ENCODE peak calls at places on chromosomes 4 and X, in five cellular contexts. U is A549, R is H1, C is K562, F is HepG2. Z is an unnamed sample.

GRCh38 chr4:94766856-94767255 is 9.1 kb downstream of the BMPR1B start:
- DNase-seq in U (peak; percentile 75), R (no peak), C (no peak), F (no peak), Z (peak; percentile 60)

GRCh38 chr4:158622251-158622650 is 49.4 kb downstream of the C4orf46 start:
- DNase-seq in U (no peak), R (no peak), C (no peak), F (no peak), Z (peak; percentile 34)

GRCh38 chrX:261167-261857 is 19.9 kb upstream of the PLCXD1 start:
- DNase-seq in U (peak; percentile 82), R (no peak), C (peak; percentile 14), F (no peak), Z (peak; percentile 23)

GRCh38 chrX:70359458-70359857 is 63.7 kb upstream of the GDPD2 start:
- DNase-seq in U (no peak), R (no peak), C (no peak), F (no peak), Z (no peak)

GRCh38 chr4:71293705-71294104 is 45.1 kb upstream of the SLC4A4 start:
- DNase-seq in U (no peak), R (no peak), C (no peak), F (no peak), Z (peak; percentile 93)

GRCh38 chr4:14767142-14767541 is 235.1 kb upstream of the CPEB2 start:
- DNase-seq in U (no peak), R (no peak), C (no peak), F (no peak), Z (no peak)

GRCh38 chrX:113996781-113997180 is 587.1 kb upstream of the HTR2C start:
- DNase-seq in U (no peak), R (no peak), C (no peak), F (no peak), Z (no peak)

GRCh38 chr4:139278956-139279722 is 886 bp downstream of the MGARP start:
- DNase-seq in U (no peak), R (peak; percentile 61), C (no peak), F (no peak), Z (peak; percentile 12)

GRCh38 chr4:153555730-153556440 is 89.7 kb downstream of the TMEM131L start:
- DNase-seq in U (no peak), R (no peak), C (no peak), F (peak; percentile 48), Z (peak; percentile 84)

GRCh38 chrX:77639820-77640219 is 146.2 kb downstream of the ATRX start:
- DNase-seq in U (no peak), R (no peak), C (no peak), F (no peak), Z (no peak)

GRCh38 chrX:11567528-11568220 is 98.0 kb downstream of the ARHGAP6 start:
- DNase-seq in U (no peak), R (no peak), C (no peak), F (no peak), Z (no peak)

GRCh38 chr4:3158841-3159240 is 84.4 kb downstream of the HTT start:
- DNase-seq in U (no peak), R (no peak), C (no peak), F (no peak), Z (no peak)

GRCh38 chr4:140049924-140050681 is 103.9 kb downstream of the MAML3 start:
- DNase-seq in U (peak; percentile 86), R (peak; percentile 58), C (peak; percentile 14), F (no peak), Z (peak; percentile 48)

GRCh38 chrX:17039826-17040225 is 93.4 kb downstream of the REPS2 start:
- DNase-seq in U (no peak), R (no peak), C (no peak), F (no peak), Z (peak; percentile 18)
- TF ChIP-seq MAFK in U (no peak), R (no peak), C (no peak), F (no peak), Z (no peak)

GRCh38 chrX:42462917-42463316 is 315.0 kb downstream of the PPP1R2C start:
- DNase-seq in U (no peak), R (no peak), C (no peak), F (no peak), Z (no peak)

DNA sequence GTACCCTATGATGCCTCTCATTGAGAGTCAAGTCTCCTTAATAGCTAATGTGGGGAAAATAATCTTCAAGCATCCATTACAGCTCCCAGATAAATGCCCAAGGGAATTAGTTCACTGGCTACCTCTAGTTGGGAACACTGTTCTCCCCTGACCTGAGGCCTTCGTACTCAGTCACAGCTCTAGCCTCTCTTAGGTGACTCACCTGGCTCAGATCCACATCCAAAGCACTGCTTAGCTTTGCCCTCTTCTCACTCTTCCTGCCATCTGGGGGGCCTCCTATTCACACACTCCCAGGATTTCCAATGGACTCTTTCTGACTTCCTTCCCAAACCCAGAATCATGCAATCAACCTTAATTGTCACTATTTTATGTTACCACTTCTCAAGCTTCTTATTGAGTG is 311.3 kb downstream of the PPP1R2C start:
- DNase-seq in U (no peak), R (no peak), C (no peak), F (no peak), Z (no peak)
- TF ChIP-seq MAFK in U (no peak), R (no peak), C (no peak), F (no peak), Z (no peak)

GRCh38 chrX:66756717-66757116 is 117.8 kb upstream of the EDA2R start:
- DNase-seq in U (no peak), R (no peak), C (no peak), F (no peak), Z (no peak)
- TF ChIP-seq MAFK in U (no peak), R (no peak), C (no peak), F (no peak), Z (no peak)

GRCh38 chr4:123827511-123827910 is 430.9 kb downstream of the SPRY1 start:
- DNase-seq in U (no peak), R (no peak), C (no peak), F (no peak), Z (no peak)

GRCh38 chr4:123824524-123824923 is 427.9 kb downstream of the SPRY1 start:
- DNase-seq in U (no peak), R (no peak), C (no peak), F (peak; percentile 40), Z (no peak)

GRCh38 chr4:123826896-123827295 is 430.3 kb downstream of the SPRY1 start:
- DNase-seq in U (no peak), R (no peak), C (no peak), F (no peak), Z (peak; percentile 66)

GRCh38 chr4:123823244-123823643 is 426.6 kb downstream of the SPRY1 start:
- DNase-seq in U (no peak), R (no peak), C (no peak), F (no peak), Z (no peak)

DNA sequence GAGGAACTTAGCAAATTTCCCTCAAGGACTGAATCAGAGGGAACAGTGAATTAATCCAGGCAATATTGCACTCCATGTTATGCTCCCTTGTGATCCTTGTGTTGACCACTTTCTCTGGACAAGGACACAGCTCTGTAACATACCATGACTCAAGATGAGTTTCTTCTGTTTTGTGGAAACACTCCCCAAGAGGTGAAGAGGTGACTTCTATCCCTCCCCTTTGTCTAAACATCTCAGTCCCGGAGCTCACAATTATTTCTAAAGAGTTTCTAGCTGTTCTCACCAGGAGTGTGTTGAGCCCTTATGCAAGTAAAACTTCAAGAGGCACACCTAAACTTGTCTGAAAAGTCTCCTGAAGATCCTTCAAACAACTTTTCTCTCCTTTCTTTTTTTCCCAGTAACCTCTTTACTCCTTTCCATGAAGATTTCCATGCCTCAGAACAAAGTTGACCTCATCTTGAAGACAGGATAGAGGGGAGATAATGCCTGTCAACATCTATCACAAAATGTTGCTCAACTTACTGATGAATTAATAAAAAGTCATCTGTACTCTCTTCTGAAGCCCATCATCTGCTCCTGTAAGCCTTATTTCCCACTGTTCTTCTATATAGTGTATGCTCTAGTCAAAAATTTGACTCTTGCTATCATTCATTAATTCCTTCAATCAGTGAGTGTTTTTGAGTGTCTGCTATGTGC is 429.1 kb downstream of the SPRY1 start:
- DNase-seq in U (no peak), R (no peak), C (no peak), F (no peak), Z (peak; percentile 91)
- TF ChIP-seq MAFK in U (no peak), R (no peak), C (no peak), F (no peak), Z (no peak)

GRCh38 chr4:179415842-179416223 is 1973.6 kb upstream of the AGA start:
- DNase-seq in U (peak; percentile 31), R (no peak), C (no peak), F (no peak), Z (peak; percentile 10)
- TF ChIP-seq MAFK in U (no peak), R (no peak), C (no peak), F (no peak), Z (no peak)

DNA sequence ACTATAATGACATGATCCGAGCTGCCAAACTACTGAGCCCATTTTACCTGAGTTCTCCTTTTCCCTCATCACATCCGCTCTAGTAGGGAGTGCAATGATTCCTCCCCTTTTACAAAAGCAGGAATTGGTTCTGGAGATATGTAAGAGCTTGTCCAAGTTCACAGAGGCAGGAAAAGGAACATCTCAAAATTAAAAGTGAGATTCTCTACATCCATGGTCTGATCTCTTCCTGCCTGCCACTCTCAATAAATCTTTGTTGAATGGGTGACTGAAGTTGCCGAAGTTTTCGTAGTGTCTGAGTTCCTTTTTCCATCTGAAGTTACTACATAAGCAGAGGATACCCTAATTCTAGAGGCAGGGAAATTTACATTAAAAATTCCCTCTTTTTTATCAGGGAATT is at the start of gene FGFBP1:
- DNase-seq in U (no peak), R (no peak), C (no peak), F (no peak), Z (no peak)
- TF ChIP-seq MAFK in U (no peak), R (no peak), C (no peak), F (no peak), Z (no peak)

DNA sequence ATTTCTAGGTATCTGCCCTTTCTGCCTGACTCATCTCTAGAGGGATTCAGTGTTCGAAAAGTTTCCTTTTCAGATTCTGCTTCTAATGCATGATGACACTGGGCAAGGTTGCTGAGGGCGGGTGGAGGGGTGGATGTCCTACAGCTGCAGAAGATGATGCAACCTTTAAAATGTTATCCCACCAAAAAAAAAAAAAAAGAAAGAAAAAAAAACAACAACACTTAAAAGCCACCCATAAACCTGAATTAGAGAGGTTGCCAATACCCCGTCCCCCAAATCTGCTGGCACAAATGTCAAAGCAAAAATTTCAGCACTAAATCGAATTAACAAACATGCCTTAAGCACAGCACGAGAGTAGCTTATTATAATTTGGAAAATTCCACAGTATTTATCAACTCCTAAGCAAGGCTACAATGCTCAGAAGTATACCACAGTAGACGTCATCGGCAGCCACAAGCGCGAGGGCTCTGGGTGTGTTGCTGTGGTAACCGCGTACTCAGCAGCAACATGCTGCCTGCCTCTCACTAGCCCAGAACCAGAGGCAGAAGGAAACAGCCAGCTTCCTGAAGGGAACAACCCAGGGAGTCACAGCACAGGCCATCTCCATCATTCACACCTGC is 167.5 kb upstream of the MAP3K15 start:
- DNase-seq in U (peak; percentile 36), R (no peak), C (no peak), F (no peak), Z (peak; percentile 94)
- TF ChIP-seq MAFK in U (no peak), R (no peak), C (no peak), F (no peak), Z (peak; percentile 12)

GRCh38 chr4:508675-509373 is 9.8 kb downstream of the PIGG start:
- DNase-seq in U (no peak), R (no peak), C (no peak), F (no peak), Z (no peak)

GRCh38 chr4:509374-509676 is 10.3 kb downstream of the PIGG start:
- DNase-seq in U (no peak), R (no peak), C (no peak), F (no peak), Z (no peak)

GRCh38 chr4:499563-499962 is 553 bp downstream of the PIGG start:
- DNase-seq in U (no peak), R (no peak), C (peak; percentile 13), F (no peak), Z (no peak)

GRCh38 chr4:507745-508512 is 8.9 kb downstream of the PIGG start:
- DNase-seq in U (no peak), R (no peak), C (no peak), F (no peak), Z (no peak)

GRCh38 chr4:504076-504475 is 5.1 kb downstream of the PIGG start:
- DNase-seq in U (no peak), R (no peak), C (no peak), F (no peak), Z (no peak)
- TF ChIP-seq MAFK in U (no peak), R (no peak), C (no peak), F (no peak), Z (no peak)

Z was measured in IMR-90.